ENCODE peak calls at places on chromosomes 13 and 19, in eight cellular contexts. N is AG09309, I is mesothelial cell of epicardium, M is heart left ventricle, L is brain microvascular endothelial cell, P is lower lobe of right lung, A is right atrium auricular region, J is astrocyte of the cerebellum. W is an unnamed sample.

GRCh38 chr13:32804673-32805260 is 211.5 kb upstream of the KL start:
- DNase-seq in J (no peak), P (no peak), I (no peak), M (no peak), L (no peak), A (no peak), N (no peak), W (no peak)

GRCh38 chr19:8367327-8368001 is 3.5 kb downstream of the ANGPTL4 start:
- DNase-seq in P (peak), I (peak), L (peak), J (peak), N (peak), A (peak), M (peak), W (no peak)

GRCh38 chr13:41268764-41269163 is 5.4 kb upstream of the MTRF1 start:
- DNase-seq in N (no peak), J (no peak), M (no peak), P (no peak), L (peak), A (no peak), I (no peak), W (no peak)

GRCh38 chr19:5484398-5485285 is 29.4 kb downstream of the ZNRF4 start:
- DNase-seq in N (no peak), M (no peak), J (peak), A (no peak), I (no peak), L (no peak), P (no peak), W (no peak)

GRCh38 chr19:46021531-46022041 is 1.3 kb downstream of the PGLYRP1 start:
- DNase-seq in I (no peak), M (no peak), L (no peak), N (no peak), J (no peak), P (no peak), A (no peak), W (no peak)

GRCh38 chr19:28196961-28197360 is 1016.0 kb downstream of the UQCRFS1 start:
- DNase-seq in J (no peak), N (no peak), I (no peak), A (no peak), L (no peak), M (no peak), P (no peak), W (no peak)

GRCh38 chr19:5959260-5960004 is 18.5 kb downstream of the RANBP3 start:
- DNase-seq in A (no peak), M (no peak), L (no peak), J (no peak), I (no peak), P (no peak), N (no peak), W (no peak)

GRCh38 chr13:27559714-27560113 is 60.6 kb downstream of the LNX2 start:
- DNase-seq in A (no peak), N (no peak), L (no peak), P (no peak), J (no peak), I (no peak), M (no peak), W (no peak)

GRCh38 chr19:5624154-5624663 is 1.3 kb downstream of the SAFB start:
- DNase-seq in N (no peak), J (peak), P (peak), M (peak), L (peak), A (no peak), I (no peak), W (no peak)

GRCh38 chr19:15432629-15433518 is 14.1 kb upstream of the AKAP8L start:
- DNase-seq in A (peak), N (peak), L (peak), P (peak), M (peak), J (peak), I (peak), W (peak)

GRCh38 chr13:25247345-25247744 is 39.9 kb downstream of the MTMR6 start:
- DNase-seq in N (no peak), I (no peak), P (no peak), J (no peak), A (no peak), L (no peak), M (no peak), W (no peak)

GRCh38 chr19:1856698-1857603 is 6.4 kb downstream of the KLF16 start:
- DNase-seq in A (peak), I (no peak), J (no peak), M (peak), P (peak), N (no peak), L (peak), W (peak)

GRCh38 chr19:10353793-10354391 is 14.5 kb upstream of the ICAM3 start:
- DNase-seq in L (peak), N (no peak), A (peak), P (no peak), J (no peak), I (peak), M (peak), W (no peak)

GRCh38 chr13:39047560-39047959 is 9.3 kb downstream of the NHLRC3 start:
- DNase-seq in L (no peak), P (no peak), I (no peak), N (no peak), J (no peak), A (no peak), M (no peak), W (no peak)
- TF ChIP-seq CTCF in L (peak), P (no peak), I (no peak), N (peak), J (peak), A (no peak), M (no peak), W (no peak)

GRCh38 chr19:41922220-41922576 is 6.1 kb downstream of the ERFL start:
- DNase-seq in N (no peak), J (no peak), M (no peak), L (no peak), P (no peak), A (no peak), I (no peak), W (no peak)
- TF ChIP-seq CTCF in N (no peak), J (no peak), M (no peak), L (no peak), P (no peak), A (no peak), I (no peak), W (no peak)

GRCh38 chr13:46676378-46676725 is 120.6 kb downstream of the ESD start:
- DNase-seq in P (no peak), I (no peak), L (no peak), M (no peak), J (no peak), N (no peak), A (no peak), W (no peak)

GRCh38 chr13:46682015-46682414 is 114.9 kb downstream of the ESD start:
- DNase-seq in A (no peak), L (no peak), I (no peak), N (no peak), P (no peak), M (no peak), J (no peak), W (no peak)

GRCh38 chr13:46675016-46675415 is 121.9 kb downstream of the ESD start:
- DNase-seq in I (no peak), M (no peak), A (no peak), P (no peak), L (no peak), J (no peak), N (no peak), W (no peak)

GRCh38 chr13:46683879-46684278 is 113.1 kb downstream of the ESD start:
- DNase-seq in I (no peak), L (no peak), J (peak), M (no peak), N (no peak), A (no peak), P (no peak), W (no peak)

GRCh38 chr13:46679369-46680180 is 117.4 kb downstream of the ESD start:
- DNase-seq in M (no peak), A (no peak), I (no peak), P (no peak), L (peak), N (no peak), J (no peak), W (no peak)
- TF ChIP-seq CTCF in M (peak), A (no peak), I (no peak), P (peak), L (peak), N (peak), J (no peak), W (no peak)

GRCh38 chr19:49056101-49056901 is 1.2 kb downstream of the CGB7 start:
- DNase-seq in L (peak), J (no peak), I (no peak), N (no peak), P (peak), M (peak), A (no peak), W (no peak)
- TF ChIP-seq CTCF in L (peak), J (peak), I (peak), N (peak), P (peak), M (peak), A (peak), W (peak)

GRCh38 chr19:35623327-35624010 is 5.4 kb upstream of the RBM42 start:
- DNase-seq in L (no peak), J (no peak), A (no peak), P (peak), N (no peak), I (no peak), M (no peak), W (no peak)

GRCh38 chr19:35629332-35629633 is 447 bp downstream of the RBM42 start:
- DNase-seq in P (no peak), M (no peak), J (no peak), L (no peak), N (no peak), A (no peak), I (no peak), W (no peak)

GRCh38 chr19:35628264-35628564 is 622 bp upstream of the RBM42 start:
- DNase-seq in P (no peak), A (no peak), N (no peak), M (no peak), J (no peak), L (no peak), I (no peak), W (no peak)

GRCh38 chr19:35633727-35634440 is 5.0 kb downstream of the RBM42 start:
- DNase-seq in N (no peak), L (no peak), I (no peak), J (no peak), M (no peak), P (no peak), A (no peak), W (no peak)

GRCh38 chr19:35628565-35629331 is at the start of gene RBM42:
- DNase-seq in P (peak), M (peak), I (peak), A (peak), L (peak), J (peak), N (peak), W (peak)
- TF ChIP-seq CTCF in P (no peak), M (no peak), I (no peak), A (no peak), L (no peak), J (no peak), N (no peak), W (no peak)

GRCh38 chr19:275000-275399 is 16.2 kb downstream of the PLPP2 start:
- DNase-seq in J (no peak), M (no peak), P (peak), I (no peak), L (no peak), A (peak), N (no peak), W (no peak)
- TF ChIP-seq CTCF in J (no peak), M (no peak), P (no peak), I (no peak), L (no peak), A (no peak), N (no peak), W (no peak)

GRCh38 chr19:48806518-48806817 is 4.4 kb downstream of the BCAT2 start:
- DNase-seq in M (no peak), J (no peak), P (no peak), L (peak), A (no peak), I (no peak), N (no peak), W (no peak)

GRCh38 chr19:48810151-48810550 is 678 bp downstream of the BCAT2 start:
- DNase-seq in A (no peak), L (no peak), N (no peak), P (no peak), J (no peak), M (no peak), I (no peak), W (no peak)

GRCh38 chr19:48805452-48805851 is 5.4 kb downstream of the BCAT2 start:
- DNase-seq in N (no peak), P (no peak), L (no peak), M (no peak), A (no peak), I (no peak), J (no peak), W (no peak)

GRCh38 chr19:48806818-48807589 is 3.8 kb downstream of the BCAT2 start:
- DNase-seq in L (no peak), M (no peak), P (no peak), I (no peak), A (no peak), J (no peak), N (no peak), W (no peak)

DNA sequence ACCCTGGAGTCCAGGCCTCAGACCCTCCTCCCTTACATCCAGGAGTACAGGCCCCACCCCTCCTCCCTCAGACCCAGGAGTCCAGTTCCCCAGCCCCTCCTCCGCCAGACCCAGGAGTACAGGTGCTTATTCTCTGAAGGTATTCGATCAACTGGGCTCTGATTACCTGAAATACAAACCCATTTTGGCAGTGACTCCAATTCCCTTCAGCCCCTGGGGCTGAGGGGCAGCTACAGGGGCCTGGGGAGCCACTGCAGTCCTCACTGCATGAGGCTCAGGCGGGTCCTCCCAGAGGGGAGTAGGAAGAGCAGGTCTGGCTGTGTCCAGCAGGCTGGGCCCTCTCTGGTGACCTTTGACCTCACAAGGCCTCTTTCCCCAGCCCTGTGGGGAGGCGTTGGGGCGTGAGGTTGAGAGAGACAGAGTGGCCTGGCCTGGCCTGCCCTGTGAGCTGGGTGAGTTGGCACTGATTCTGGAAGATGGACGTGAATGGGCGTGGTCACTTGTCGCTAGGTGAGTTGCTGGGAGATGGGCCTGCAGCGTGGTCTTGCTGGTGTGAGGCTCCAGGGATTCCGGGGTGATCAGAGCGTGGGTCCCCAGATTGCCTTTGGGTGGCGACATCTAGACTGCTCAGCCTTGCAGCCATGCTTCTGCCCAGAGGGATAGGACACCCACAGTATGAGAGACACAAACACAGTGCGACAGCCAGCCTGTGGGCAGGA is 3.1 kb downstream of the BCAT2 start:
- DNase-seq in N (no peak), P (no peak), L (no peak), M (no peak), I (no peak), J (no peak), A (no peak), W (no peak)
- TF ChIP-seq CTCF in N (no peak), P (no peak), L (peak), M (no peak), I (no peak), J (no peak), A (no peak), W (no peak)